ENCODE peak calls at places on chromosome 14, in nine cellular contexts. C, H, F, U, O, G, K, V and B are unnamed samples.

GRCh38 chr14:90559811-90560492 is 163.1 kb downstream of the CALM1 start:
- DNase-seq in F (no peak), H (no peak), O (no peak), G (no peak), V (no peak), C (no peak), U (no peak), K (no peak), B (no peak)

GRCh38 chr14:35247777-35248475 is 44.3 kb upstream of the PSMA6 start:
- DNase-seq in F (no peak), K (no peak), G (no peak), C (no peak), H (no peak), U (no peak), V (no peak), O (no peak), B (no peak)

GRCh38 chr14:63960926-63961567 is 108.2 kb downstream of the SYNE2 start:
- DNase-seq in C (peak; percentile 9), U (no peak), O (peak; percentile 7), H (no peak), F (no peak), G (no peak), V (peak; percentile 76), K (no peak), B (no peak)

GRCh38 chr14:100203962-100204834 is 34.7 kb upstream of the YY1 start:
- DNase-seq in U (no peak), O (no peak), C (no peak), H (no peak), F (no peak), K (no peak), V (peak; percentile 22), G (no peak), B (no peak)

GRCh38 chr14:73712540-73713141 is 1.5 kb downstream of the PNMA1 start:
- DNase-seq in U (peak; percentile 43), H (no peak), K (no peak), F (no peak), O (no peak), C (no peak), V (peak; percentile 25), G (peak; percentile 21), B (no peak)

GRCh38 chr14:64114166-64114565 is 180.0 kb downstream of the ESR2 start:
- DNase-seq in O (no peak), H (no peak), F (no peak), V (no peak), U (peak; percentile 4), K (no peak), C (no peak), G (no peak), B (no peak)

GRCh38 chr14:75422169-75422568 is 5.7 kb upstream of the JDP2 start:
- DNase-seq in V (peak; percentile 47), C (no peak), G (peak; percentile 56), F (no peak), K (no peak), U (no peak), H (no peak), O (peak; percentile 19), B (no peak)

GRCh38 chr14:72291908-72292688 is 359.9 kb downstream of the RGS6 start:
- DNase-seq in H (peak; percentile 42), K (no peak), C (peak; percentile 31), U (peak; percentile 75), F (peak; percentile 31), O (peak; percentile 9), V (peak; percentile 54), G (peak; percentile 13), B (no peak)

GRCh38 chr14:49692191-49692757 is 646 bp upstream of the KLHDC1 start:
- DNase-seq in G (no peak), F (no peak), C (no peak), V (no peak), K (no peak), U (peak; percentile 54), H (no peak), O (no peak), B (no peak)

GRCh38 chr14:61304678-61305077 is 16.7 kb upstream of the PRKCH start:
- DNase-seq in C (no peak), U (no peak), G (no peak), K (no peak), F (no peak), O (no peak), V (no peak), H (no peak), B (no peak)